ENCODE peak calls at places on chromosomes 13 and 19, in eight cellular contexts. E is effector CD4-positive, alpha-beta T cell; O is dorsolateral prefrontal cortex; G is transverse colon; D is NCI-H1105; L is mucosa of gallbladder; N is activated CD4-positive, alpha-beta T cell treated with anti-CD3 and anti-CD28 coated beads for 4 hours; X is activated T-cell treated with anti-CD3 and anti-CD28 coated beads for 1 hour. F is an unnamed sample.

GRCh38 chr19:33905937-33906577 is 109.4 kb downstream of the KCTD15 start:
- DNase-seq in E (no peak), O (no peak), G (peak), D (peak), L (peak), N (no peak), X (no peak), F (peak)

GRCh38 chr13:38753878-38754277 is 67.0 kb downstream of the FREM2 start:
- DNase-seq in E (no peak), O (no peak), G (no peak), D (no peak), L (no peak), N (no peak), X (no peak), F (no peak)

GRCh38 chr19:52991484-52991883 is 22.2 kb upstream of the ERVV-1 start:
- DNase-seq in E (no peak), O (no peak), G (no peak), D (no peak), L (no peak), N (no peak), X (no peak), F (no peak)

GRCh38 chr13:62997038-62997619 is 1581.5 kb upstream of the PCDH20 start:
- DNase-seq in E (no peak), O (no peak), G (no peak), D (no peak), L (no peak), N (no peak), X (no peak), F (no peak)

GRCh38 chr13:98591721-98592352 is 14.9 kb upstream of the STK24 start:
- DNase-seq in E (no peak), O (no peak), G (no peak), D (no peak), L (no peak), N (no peak), X (no peak), F (no peak)

GRCh38 chr19:5801796-5802616 is 2.9 kb upstream of the NRTN start:
- DNase-seq in E (no peak), O (no peak), G (no peak), D (no peak), L (no peak), N (no peak), X (no peak), F (no peak)

GRCh38 chr13:66660013-66660804 is 569.9 kb downstream of the PCDH9 start:
- DNase-seq in E (no peak), O (no peak), G (no peak), D (no peak), L (no peak), N (no peak), X (no peak), F (no peak)

GRCh38 chr13:68369739-68370138 is 1139.6 kb upstream of the PCDH9 start:
- DNase-seq in E (no peak), O (no peak), G (no peak), D (no peak), L (no peak), N (no peak), X (no peak), F (no peak)

GRCh38 chr13:43884221-43884620 is 4.5 kb downstream of the LACC1 start:
- DNase-seq in E (no peak), O (no peak), G (no peak), D (no peak), L (no peak), N (no peak), X (no peak), F (no peak)

GRCh38 chr13:34863360-34864135 is 78.5 kb upstream of the NBEA start:
- DNase-seq in E (no peak), O (no peak), G (no peak), D (no peak), L (no peak), N (no peak), X (no peak), F (no peak)

GRCh38 chr13:70714993-70715392 is 606.7 kb upstream of the KLHL1 start:
- DNase-seq in E (no peak), O (no peak), G (no peak), D (no peak), L (no peak), N (no peak), X (no peak), F (no peak)

GRCh38 chr19:18744019-18744418 is 47.1 kb downstream of the COMP start:
- DNase-seq in E (no peak), O (no peak), G (no peak), D (no peak), L (no peak), N (no peak), X (no peak), F (peak)

GRCh38 chr13:109657395-109657794 is 129.0 kb downstream of the IRS2 start:
- DNase-seq in E (no peak), O (no peak), G (no peak), D (no peak), L (no peak), N (no peak), X (no peak), F (no peak)

GRCh38 chr19:49433240-49433901 is 8.0 kb downstream of the SLC17A7 start:
- DNase-seq in E (no peak), O (no peak), G (no peak), D (no peak), L (no peak), N (no peak), X (no peak), F (no peak)

GRCh38 chr19:6451583-6452222 is 7.9 kb downstream of the SLC25A23 start:
- DNase-seq in E (no peak), O (no peak), G (no peak), D (no peak), L (no peak), N (no peak), X (no peak), F (no peak)

GRCh38 chr13:51342706-51343105 is 3.2 kb downstream of the SERPINE3 start:
- DNase-seq in E (no peak), O (no peak), G (no peak), D (no peak), L (no peak), N (no peak), X (no peak), F (no peak)

GRCh38 chr13:63344711-63345110 is 1929.1 kb upstream of the PCDH20 start:
- DNase-seq in E (no peak), O (no peak), G (no peak), D (no peak), L (no peak), N (no peak), X (no peak), F (no peak)